ENCODE peak calls at places on chromosomes 6 and 20, in five cellular contexts. One of them, this sample, is unnamed. For H3K4me1, the result is how much of the 10 kb centered on the place peaks cover.

GRCh38 chr6:49423817-49424216 is 39.2 kb downstream of the MMUT start:
- DNase-seq in CD8-positive, alpha-beta T cell: no peak
- DNase-seq in cardiac muscle cell: peak
- DNase-seq in thoracic aorta: no peak
- DNase-seq in left lung: no peak
- DNase-seq in this sample: no peak

GRCh38 chr6:145561095-145561820 is 174.1 kb downstream of the EPM2A start:
- DNase-seq in thoracic aorta: no peak
- DNase-seq in CD8-positive, alpha-beta T cell: no peak
- DNase-seq in cardiac muscle cell: peak
- DNase-seq in left lung: no peak
- DNase-seq in this sample: no peak

GRCh38 chr6:548517-548916 is 108.4 kb downstream of the HUS1B start:
- DNase-seq in CD8-positive, alpha-beta T cell: no peak
- DNase-seq in thoracic aorta: no peak
- DNase-seq in cardiac muscle cell: no peak
- DNase-seq in left lung: no peak
- DNase-seq in this sample: no peak

GRCh38 chr6:84458271-84458670 is 230.8 kb upstream of the CEP162 start:
- DNase-seq in thoracic aorta: no peak
- DNase-seq in cardiac muscle cell: no peak
- DNase-seq in CD8-positive, alpha-beta T cell: no peak
- DNase-seq in left lung: no peak
- DNase-seq in this sample: no peak

GRCh38 chr6:51349866-51350265 is 531.2 kb downstream of the TFAP2B start:
- DNase-seq in thoracic aorta: no peak
- DNase-seq in CD8-positive, alpha-beta T cell: no peak
- DNase-seq in cardiac muscle cell: no peak
- DNase-seq in left lung: no peak
- DNase-seq in this sample: no peak

GRCh38 chr6:99590728-99591672 is 15.6 kb upstream of the PRDM13 start:
- DNase-seq in thoracic aorta: no peak
- DNase-seq in cardiac muscle cell: no peak
- DNase-seq in CD8-positive, alpha-beta T cell: no peak
- DNase-seq in left lung: peak
- DNase-seq in this sample: no peak

GRCh38 chr20:56200456-56200855 is 48.1 kb upstream of the MC3R start:
- DNase-seq in CD8-positive, alpha-beta T cell: no peak
- DNase-seq in thoracic aorta: no peak
- DNase-seq in left lung: no peak
- DNase-seq in cardiac muscle cell: no peak
- DNase-seq in this sample: no peak

GRCh38 chr6:123306334-123306733 is 310.3 kb downstream of the CLVS2 start:
- DNase-seq in cardiac muscle cell: no peak
- DNase-seq in left lung: no peak
- DNase-seq in CD8-positive, alpha-beta T cell: no peak
- DNase-seq in thoracic aorta: no peak
- DNase-seq in this sample: no peak

GRCh38 chr20:16407251-16408067 is 165.8 kb downstream of the KIF16B start:
- DNase-seq in left lung: no peak
- DNase-seq in CD8-positive, alpha-beta T cell: no peak
- DNase-seq in cardiac muscle cell: no peak
- DNase-seq in thoracic aorta: no peak
- DNase-seq in this sample: no peak

GRCh38 chr6:149084761-149085574 is 232.5 kb upstream of the TAB2 start:
- DNase-seq in CD8-positive, alpha-beta T cell: no peak
- DNase-seq in cardiac muscle cell: no peak
- DNase-seq in left lung: no peak
- DNase-seq in thoracic aorta: no peak
- DNase-seq in this sample: no peak

GRCh38 chr20:10306440-10307358 is 88.1 kb downstream of the SNAP25 start:
- DNase-seq in thoracic aorta: no peak
- DNase-seq in cardiac muscle cell: peak
- DNase-seq in CD8-positive, alpha-beta T cell: no peak
- DNase-seq in left lung: no peak
- DNase-seq in this sample: no peak

GRCh38 chr6:19478273-19478672 is 358.9 kb upstream of the ID4 start:
- DNase-seq in CD8-positive, alpha-beta T cell: no peak
- DNase-seq in thoracic aorta: no peak
- DNase-seq in cardiac muscle cell: no peak
- DNase-seq in left lung: no peak
- DNase-seq in this sample: no peak

GRCh38 chr20:50186151-50186885 is 4.3 kb upstream of the CEBPB start:
- DNase-seq in left lung: peak
- DNase-seq in cardiac muscle cell: peak
- DNase-seq in thoracic aorta: peak
- DNase-seq in CD8-positive, alpha-beta T cell: peak
- DNase-seq in this sample: peak

GRCh38 chr6:48199502-48199901 is 88.5 kb upstream of the PTCHD4 start:
- DNase-seq in thoracic aorta: no peak
- DNase-seq in cardiac muscle cell: no peak
- DNase-seq in left lung: no peak
- DNase-seq in CD8-positive, alpha-beta T cell: no peak
- DNase-seq in this sample: no peak
- H3K4me1 ChIP-seq in thoracic aorta: under half
- H3K4me1 ChIP-seq in cardiac muscle cell: under half
- H3K4me1 ChIP-seq in left lung: under half
- H3K4me1 ChIP-seq in CD8-positive, alpha-beta T cell: under half
- H3K4me1 ChIP-seq in this sample: under half

GRCh38 chr20:23629017-23629541 is 8.7 kb downstream of the CST3 start:
- DNase-seq in thoracic aorta: no peak
- DNase-seq in left lung: no peak
- DNase-seq in CD8-positive, alpha-beta T cell: no peak
- DNase-seq in cardiac muscle cell: peak
- DNase-seq in this sample: no peak

GRCh38 chr20:23631981-23632710 is 5.6 kb downstream of the CST3 start:
- DNase-seq in thoracic aorta: no peak
- DNase-seq in CD8-positive, alpha-beta T cell: no peak
- DNase-seq in left lung: peak
- DNase-seq in cardiac muscle cell: no peak
- DNase-seq in this sample: peak

GRCh38 chr20:23629542-23630391 is 8.0 kb downstream of the CST3 start:
- DNase-seq in left lung: no peak
- DNase-seq in CD8-positive, alpha-beta T cell: no peak
- DNase-seq in cardiac muscle cell: no peak
- DNase-seq in thoracic aorta: no peak
- DNase-seq in this sample: no peak

GRCh38 chr20:23631226-23631822 is 6.4 kb downstream of the CST3 start:
- DNase-seq in thoracic aorta: no peak
- DNase-seq in left lung: no peak
- DNase-seq in cardiac muscle cell: no peak
- DNase-seq in CD8-positive, alpha-beta T cell: no peak
- DNase-seq in this sample: no peak

GRCh38 chr20:23630392-23630849 is 7.3 kb downstream of the CST3 start:
- DNase-seq in CD8-positive, alpha-beta T cell: no peak
- DNase-seq in left lung: no peak
- DNase-seq in cardiac muscle cell: no peak
- DNase-seq in thoracic aorta: no peak
- DNase-seq in this sample: no peak
- H3K4me1 ChIP-seq in CD8-positive, alpha-beta T cell: under half
- H3K4me1 ChIP-seq in left lung: under half
- H3K4me1 ChIP-seq in cardiac muscle cell: under half
- H3K4me1 ChIP-seq in thoracic aorta: under half
- H3K4me1 ChIP-seq in this sample: under half

DNA sequence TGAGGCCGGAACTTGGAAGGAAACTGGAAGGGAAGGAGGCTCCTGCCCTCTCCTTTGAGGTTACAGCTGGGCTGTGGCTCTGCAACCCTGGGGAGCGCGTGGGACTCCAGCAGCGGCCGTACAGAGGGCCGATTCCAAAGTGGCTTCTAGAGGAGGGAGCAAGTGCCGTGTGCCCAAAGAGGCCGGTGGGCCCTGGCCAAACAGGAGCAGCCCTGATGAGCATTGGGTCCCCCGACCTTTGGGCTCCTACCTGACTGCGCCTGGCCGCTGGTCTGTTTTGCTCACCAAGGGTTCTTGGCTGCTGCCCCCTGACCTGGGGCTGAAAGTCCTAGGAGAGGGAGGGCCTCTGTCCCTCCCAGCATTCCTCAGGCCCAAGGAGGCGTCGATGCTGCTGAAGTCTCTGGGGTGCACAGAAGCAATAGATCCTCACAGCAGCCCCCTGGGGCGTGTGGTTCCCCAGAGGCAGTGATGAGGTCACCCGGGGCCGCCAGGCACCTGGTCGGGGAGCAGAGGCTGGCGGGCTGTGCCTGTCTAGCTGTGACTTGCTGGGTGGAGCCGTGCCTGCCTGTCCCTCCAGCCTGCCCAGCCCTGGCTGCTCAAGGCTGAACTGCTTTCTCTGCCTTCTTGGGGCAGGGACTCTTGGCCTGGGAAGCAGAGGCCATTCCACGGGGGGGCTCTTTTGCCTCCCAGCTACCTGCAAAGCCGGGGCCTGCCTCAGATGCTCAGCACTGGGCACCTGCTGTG is 9.8 kb downstream of the RBM38 start:
- DNase-seq in cardiac muscle cell: no peak
- DNase-seq in left lung: no peak
- DNase-seq in CD8-positive, alpha-beta T cell: no peak
- DNase-seq in thoracic aorta: no peak
- DNase-seq in this sample: peak
- H3K4me1 ChIP-seq in cardiac muscle cell: half or more
- H3K4me1 ChIP-seq in left lung: half or more
- H3K4me1 ChIP-seq in CD8-positive, alpha-beta T cell: half or more
- H3K4me1 ChIP-seq in thoracic aorta: under half
- H3K4me1 ChIP-seq in this sample: under half

GRCh38 chr20:46218656-46219055 is 89.6 kb downstream of the CDH22 start:
- DNase-seq in CD8-positive, alpha-beta T cell: no peak
- DNase-seq in thoracic aorta: no peak
- DNase-seq in left lung: no peak
- DNase-seq in cardiac muscle cell: no peak
- DNase-seq in this sample: no peak

GRCh38 chr20:46220808-46221207 is 87.5 kb downstream of the CDH22 start:
- DNase-seq in left lung: no peak
- DNase-seq in cardiac muscle cell: no peak
- DNase-seq in CD8-positive, alpha-beta T cell: no peak
- DNase-seq in thoracic aorta: no peak
- DNase-seq in this sample: no peak

GRCh38 chr20:46217583-46217982 is 90.7 kb downstream of the CDH22 start:
- DNase-seq in thoracic aorta: no peak
- DNase-seq in cardiac muscle cell: no peak
- DNase-seq in left lung: no peak
- DNase-seq in CD8-positive, alpha-beta T cell: no peak
- DNase-seq in this sample: no peak

GRCh38 chr20:46219920-46220319 is 88.4 kb downstream of the CDH22 start:
- DNase-seq in CD8-positive, alpha-beta T cell: no peak
- DNase-seq in cardiac muscle cell: no peak
- DNase-seq in left lung: no peak
- DNase-seq in thoracic aorta: no peak
- DNase-seq in this sample: no peak

DNA sequence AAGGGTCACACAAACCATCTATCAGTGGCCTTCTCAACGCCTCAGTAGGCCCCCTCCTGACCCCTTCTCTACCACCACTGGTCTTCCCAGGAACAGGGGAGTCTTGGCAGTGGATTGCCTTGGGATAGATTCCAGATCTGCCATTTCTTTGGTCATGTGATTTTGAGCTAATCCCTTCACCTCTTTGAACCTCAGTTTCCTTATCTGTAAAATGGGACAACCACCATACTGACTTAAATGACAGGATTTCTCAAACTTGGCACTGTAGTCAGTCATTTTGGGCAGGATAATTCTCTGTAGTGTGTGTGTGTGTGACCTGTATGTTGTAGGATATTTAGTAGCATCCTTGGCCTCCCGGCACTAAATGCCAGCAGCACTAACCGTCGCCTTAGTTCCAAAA is 89.1 kb downstream of the CDH22 start:
- DNase-seq in cardiac muscle cell: no peak
- DNase-seq in thoracic aorta: no peak
- DNase-seq in CD8-positive, alpha-beta T cell: no peak
- DNase-seq in left lung: no peak
- DNase-seq in this sample: no peak
- H3K4me1 ChIP-seq in cardiac muscle cell: under half
- H3K4me1 ChIP-seq in thoracic aorta: under half
- H3K4me1 ChIP-seq in CD8-positive, alpha-beta T cell: under half
- H3K4me1 ChIP-seq in left lung: under half
- H3K4me1 ChIP-seq in this sample: under half

GRCh38 chr6:153476243-153476642 is 345.2 kb upstream of the RGS17 start:
- DNase-seq in left lung: no peak
- DNase-seq in CD8-positive, alpha-beta T cell: no peak
- DNase-seq in cardiac muscle cell: no peak
- DNase-seq in thoracic aorta: no peak
- DNase-seq in this sample: no peak
- H3K4me1 ChIP-seq in left lung: under half
- H3K4me1 ChIP-seq in CD8-positive, alpha-beta T cell: under half
- H3K4me1 ChIP-seq in cardiac muscle cell: under half
- H3K4me1 ChIP-seq in thoracic aorta: under half
- H3K4me1 ChIP-seq in this sample: under half

GRCh38 chr6:37242042-37242428 is 15.5 kb upstream of the TBC1D22B start:
- DNase-seq in CD8-positive, alpha-beta T cell: no peak
- DNase-seq in thoracic aorta: no peak
- DNase-seq in cardiac muscle cell: no peak
- DNase-seq in left lung: no peak
- DNase-seq in this sample: no peak
- H3K4me1 ChIP-seq in CD8-positive, alpha-beta T cell: under half
- H3K4me1 ChIP-seq in thoracic aorta: half or more
- H3K4me1 ChIP-seq in cardiac muscle cell: under half
- H3K4me1 ChIP-seq in left lung: half or more
- H3K4me1 ChIP-seq in this sample: half or more

GRCh38 chr6:7154341-7155139 is 46.8 kb downstream of the RREB1 start:
- DNase-seq in left lung: no peak
- DNase-seq in thoracic aorta: no peak
- DNase-seq in CD8-positive, alpha-beta T cell: no peak
- DNase-seq in cardiac muscle cell: no peak
- DNase-seq in this sample: no peak
- H3K4me1 ChIP-seq in left lung: half or more
- H3K4me1 ChIP-seq in thoracic aorta: under half
- H3K4me1 ChIP-seq in CD8-positive, alpha-beta T cell: under half
- H3K4me1 ChIP-seq in cardiac muscle cell: under half
- H3K4me1 ChIP-seq in this sample: half or more

GRCh38 chr6:167786859-167787675 is 39.6 kb upstream of the AFDN start:
- DNase-seq in cardiac muscle cell: no peak
- DNase-seq in thoracic aorta: no peak
- DNase-seq in CD8-positive, alpha-beta T cell: no peak
- DNase-seq in left lung: no peak
- DNase-seq in this sample: no peak
- H3K4me1 ChIP-seq in cardiac muscle cell: under half
- H3K4me1 ChIP-seq in thoracic aorta: under half
- H3K4me1 ChIP-seq in CD8-positive, alpha-beta T cell: under half
- H3K4me1 ChIP-seq in left lung: under half
- H3K4me1 ChIP-seq in this sample: under half

This sample was measured in lower lobe of right lung.